ENCODE peak calls at places on chromosomes 3 and 15, in four cellular contexts. F, G, M and V are unnamed samples.

GRCh38 chr3:156628095-156628690 is 46.2 kb upstream of the TIPARP start:
- DNase-seq in F (peak; percentile 22), G (no peak), M (no peak), V (no peak)

GRCh38 chr3:25143356-25143704 is 284.7 kb upstream of the RARB start:
- DNase-seq in F (no peak), G (no peak), M (no peak), V (no peak)

GRCh38 chr3:17195856-17196604 is 311.3 kb downstream of the PLCL2 start:
- DNase-seq in F (peak; percentile 24), G (no peak), M (no peak), V (peak; percentile 17)

GRCh38 chr15:74307827-74308642 is 59.4 kb downstream of the CYP11A1 start:
- DNase-seq in F (peak; percentile 52), G (peak; percentile 74), M (peak; percentile 74), V (peak; percentile 24)

GRCh38 chr3:186060222-186060621 is 48.7 kb downstream of the ETV5 start:
- DNase-seq in F (no peak), G (no peak), M (no peak), V (no peak)

GRCh38 chr15:59158701-59159034 is 48.0 kb upstream of the LDHAL6B start:
- DNase-seq in F (no peak), G (no peak), M (no peak), V (no peak)

GRCh38 chr15:89364341-89364740 is 29.7 kb upstream of the POLG start:
- DNase-seq in F (no peak), G (no peak), M (no peak), V (no peak)

GRCh38 chr3:194573680-194574437 is 59.4 kb downstream of the TMEM44 start:
- DNase-seq in F (peak; percentile 68), G (peak; percentile 71), M (peak; percentile 48), V (peak; percentile 74)

GRCh38 chr15:36707884-36708430 is 128.5 kb downstream of the CDIN1 start:
- DNase-seq in F (no peak), G (no peak), M (no peak), V (no peak)

GRCh38 chr3:178097576-178097975 is 438.7 kb upstream of the KCNMB2 start:
- DNase-seq in F (peak; percentile 95), G (no peak), M (no peak), V (no peak)

GRCh38 chr3:14209596-14210280 is 31.1 kb downstream of the LSM3 start:
- DNase-seq in F (peak; percentile 56), G (no peak), M (no peak), V (no peak)

GRCh38 chr15:54035616-54036015 is 57.4 kb downstream of the UNC13C start:
- DNase-seq in F (no peak), G (no peak), M (no peak), V (no peak)

GRCh38 chr3:117059054-117059989 is 349.7 kb downstream of the TUSC7 start:
- DNase-seq in F (peak; percentile 46), G (no peak), M (no peak), V (peak; percentile 7)

GRCh38 chr3:30548605-30549004 is 57.8 kb upstream of the TGFBR2 start:
- DNase-seq in F (no peak), G (peak; percentile 57), M (peak; percentile 84), V (peak; percentile 70)

GRCh38 chr3:188196232-188196990 is 42.5 kb downstream of the LPP start:
- DNase-seq in F (peak; percentile 54), G (no peak), M (no peak), V (no peak)

GRCh38 chr15:99306694-99307338 is 55.5 kb downstream of the LRRC28 start:
- DNase-seq in F (peak; percentile 8), G (peak; percentile 44), M (no peak), V (no peak)

GRCh38 chr15:33100314-33100713 is 94.2 kb downstream of the FMN1 start:
- DNase-seq in F (no peak), G (no peak), M (no peak), V (no peak)

GRCh38 chr3:33131328-33132018 is 17.7 kb downstream of the CRTAP start:
- DNase-seq in F (peak; percentile 70), G (peak; percentile 74), M (peak; percentile 64), V (peak; percentile 68)

GRCh38 chr3:134291300-134292254 is 40.9 kb upstream of the RYK start:
- DNase-seq in F (peak; percentile 81), G (peak; percentile 84), M (peak; percentile 26), V (peak; percentile 60)

DNA sequence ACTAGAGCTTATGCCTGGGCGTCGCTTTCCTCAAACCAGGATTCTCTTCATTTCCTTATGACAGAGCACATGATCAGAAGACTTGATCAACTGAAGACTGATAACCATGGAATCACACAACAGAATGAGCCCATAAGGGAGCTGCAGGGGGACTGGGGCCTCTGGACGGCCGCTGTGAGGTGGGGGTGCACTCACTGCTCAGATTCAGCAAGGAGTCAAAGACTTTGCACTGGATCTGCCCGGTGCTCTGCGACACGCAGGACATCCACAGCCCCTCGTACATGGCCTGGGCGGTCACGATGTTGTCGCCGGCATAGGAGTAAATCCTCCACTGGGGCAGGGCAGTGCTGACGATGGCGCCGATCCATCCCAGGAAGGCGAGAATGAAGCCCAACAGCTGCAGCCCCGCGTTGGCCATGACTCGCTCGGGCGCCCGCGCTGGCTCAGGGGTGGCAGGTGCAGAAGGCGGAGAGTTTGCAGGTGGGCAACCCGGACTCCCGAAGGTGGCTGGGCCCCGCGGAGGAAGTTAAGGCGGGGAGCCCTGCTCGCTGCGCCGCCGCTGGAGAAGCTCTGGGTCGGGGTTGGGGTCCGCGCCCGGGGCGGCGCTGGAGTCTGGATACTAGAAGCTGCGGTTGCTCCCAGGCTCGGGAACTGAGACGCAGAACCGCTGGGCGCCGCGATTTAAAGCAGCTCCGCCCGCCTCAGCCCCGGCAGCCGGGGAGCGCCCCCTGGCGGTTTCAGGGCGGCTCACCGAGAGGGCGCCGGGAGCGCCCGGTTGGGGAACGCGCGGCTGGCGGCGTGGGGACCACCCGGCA is at the start of gene CLDN1:
- DNase-seq in F (peak; percentile 69), G (peak; percentile 93), M (peak; percentile 95), V (peak; percentile 78)
- TF ChIP-seq POLR2A in F (peak; percentile 63), G (no peak), M (no peak), V (no peak)

GRCh38 chr15:77421370-77421700 is 647 bp downstream of the HMG20A start:
- DNase-seq in F (peak; percentile 3), G (peak; percentile 38), M (no peak), V (peak; percentile 55)

GRCh38 chr15:77419050-77419835 is 661 bp downstream of the PEAK1 start:
- DNase-seq in F (peak; percentile 53), G (peak; percentile 54), M (peak; percentile 64), V (peak; percentile 72)

GRCh38 chr15:77418341-77419049 is 1.4 kb downstream of the PEAK1 start:
- DNase-seq in F (peak; percentile 49), G (no peak), M (no peak), V (peak; percentile 20)

GRCh38 chr15:77419836-77420609 is at the start of gene PEAK1:
- DNase-seq in F (peak; percentile 98), G (peak; percentile 99), M (peak; percentile 98), V (peak; percentile 99)

GRCh38 chr15:77420610-77421369 is at the start of gene HMG20A:
- DNase-seq in F (peak; percentile 87), G (peak; percentile 75), M (peak; percentile 84), V (peak; percentile 93)
- TF ChIP-seq POLR2A in F (peak; percentile 54), G (no peak), M (peak; percentile 25), V (peak; percentile 57)

DNA sequence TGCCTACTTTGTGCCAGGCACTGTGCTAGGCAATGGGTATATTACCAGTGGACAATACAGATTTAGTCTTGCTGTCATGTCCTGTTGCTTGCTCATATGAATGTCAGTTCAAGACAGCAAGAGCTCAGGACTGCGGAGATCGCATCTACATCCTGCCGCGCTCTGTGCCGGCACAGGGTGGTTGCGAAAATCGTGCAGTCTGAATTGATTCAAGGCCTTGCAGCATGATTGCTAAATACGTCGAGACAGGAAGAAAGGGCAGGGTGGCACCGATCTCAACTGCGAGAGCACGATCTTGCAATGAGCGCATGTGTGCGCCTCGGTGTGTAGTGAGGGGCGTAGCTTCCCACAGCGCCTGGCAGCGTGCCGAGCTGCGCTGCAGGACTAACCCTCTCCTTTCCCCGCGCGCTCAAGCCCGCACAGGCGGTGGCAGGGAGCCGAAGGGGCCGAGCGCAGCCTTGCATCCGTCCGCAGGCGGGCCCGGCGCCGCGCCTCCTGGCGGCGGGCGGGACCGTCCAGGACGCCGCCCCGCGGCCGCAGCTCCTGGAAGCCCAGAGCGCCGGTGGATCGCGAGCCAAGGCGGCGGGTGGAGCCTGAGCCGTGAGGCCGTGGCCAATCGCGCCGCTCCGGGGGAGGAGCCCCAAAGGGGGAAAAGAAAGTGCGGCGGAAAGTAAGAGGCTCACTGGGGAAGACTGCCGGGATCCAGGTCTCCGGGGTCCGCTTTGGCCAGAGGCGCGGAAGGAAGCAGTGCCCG is at the start of gene IL1RAP:
- DNase-seq in F (peak; percentile 88), G (peak; percentile 90), M (peak; percentile 85), V (peak; percentile 88)
- TF ChIP-seq POLR2A in F (peak; percentile 56), G (no peak), M (no peak), V (peak; percentile 69)

DNA sequence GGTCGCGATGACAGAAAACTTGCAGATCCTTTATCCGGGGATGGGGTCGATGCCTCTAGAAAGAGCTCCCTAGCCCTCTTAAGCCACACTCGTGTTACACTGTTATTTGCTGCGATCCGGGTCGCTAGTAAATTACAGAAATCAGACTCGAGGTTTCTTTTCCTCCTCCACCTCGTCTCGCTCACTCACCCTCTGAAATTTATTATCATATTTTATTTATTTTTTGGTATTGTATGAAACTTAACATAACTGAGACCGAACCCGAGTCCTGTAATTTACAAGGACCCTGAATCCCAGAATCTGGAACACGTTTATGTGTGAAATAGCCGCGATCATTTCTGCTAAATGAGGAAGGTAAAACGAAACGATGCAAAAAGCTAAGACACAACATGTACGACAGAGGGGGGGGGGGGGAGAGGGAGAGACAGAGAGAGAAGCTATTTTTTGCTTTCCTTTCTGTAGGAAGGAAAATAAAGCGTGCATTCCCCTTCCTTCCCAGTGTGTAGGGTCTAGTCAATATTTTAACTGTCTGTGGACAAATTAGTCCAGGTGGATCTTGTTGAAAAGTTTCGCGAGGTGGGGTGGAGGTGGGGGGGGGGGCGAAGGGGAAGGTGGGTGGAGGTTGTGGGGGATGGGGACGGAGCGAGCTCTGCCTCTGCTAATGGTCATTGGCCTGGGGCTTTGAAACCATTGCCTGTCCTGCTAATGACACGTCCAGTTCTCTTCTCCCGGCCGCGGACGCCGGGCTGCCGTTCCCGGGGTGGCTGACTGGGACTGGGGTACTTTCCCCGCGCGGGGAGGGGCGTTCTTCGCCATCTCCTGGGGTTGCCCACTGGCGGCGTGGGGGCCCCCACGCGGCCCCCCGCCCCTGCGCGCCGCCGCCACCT is 1.7 kb downstream of the BBX start:
- DNase-seq in F (peak; percentile 51), G (peak; percentile 79), M (no peak), V (peak; percentile 67)
- TF ChIP-seq POLR2A in F (peak; percentile 32), G (no peak), M (no peak), V (no peak)

GRCh38 chr15:42694398-42694797 is 42.5 kb downstream of the CDAN1 start:
- DNase-seq in F (no peak), G (no peak), M (no peak), V (no peak)

GRCh38 chr15:42692997-42693396 is 43.9 kb downstream of the CDAN1 start:
- DNase-seq in F (no peak), G (no peak), M (no peak), V (no peak)

GRCh38 chr15:42692536-42692935 is 44.4 kb downstream of the CDAN1 start:
- DNase-seq in F (no peak), G (no peak), M (no peak), V (no peak)

GRCh38 chr15:42693496-42693895 is 43.4 kb downstream of the CDAN1 start:
- DNase-seq in F (no peak), G (no peak), M (no peak), V (no peak)

DNA sequence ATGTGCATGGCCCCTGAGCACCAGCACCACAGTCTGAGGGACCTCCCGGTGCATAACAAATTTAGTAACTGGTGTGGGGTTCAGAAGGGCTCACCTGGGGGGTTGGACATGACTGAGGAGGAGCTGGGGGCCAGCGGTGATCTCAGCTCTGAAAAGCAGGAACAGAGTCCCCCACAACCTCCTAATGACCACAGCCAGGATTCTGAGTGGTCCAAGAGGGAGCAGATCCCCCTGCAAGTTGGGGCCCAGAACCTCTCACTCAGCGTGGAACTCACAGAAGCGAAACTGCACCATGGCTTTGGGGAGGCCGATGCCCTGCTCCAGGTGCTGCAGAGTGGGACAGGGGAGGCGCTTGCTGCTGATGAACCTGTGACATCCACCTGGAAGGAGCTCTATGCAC is 43.0 kb downstream of the CDAN1 start:
- DNase-seq in F (no peak), G (no peak), M (no peak), V (no peak)
- TF ChIP-seq POLR2A in F (no peak), G (no peak), M (no peak), V (no peak)